ENCODE peak calls at places on chromosomes 3 and 15, in five cellular contexts. B is AG09309; T is activated T-cell treated with anti-CD3 and anti-CD28 coated beads, Interleukin-2, amount 50 U/mL, for 72 hours; H is COR-L47; D is T-helper 17 cell. W is an unnamed sample.

GRCh38 chr3:185306847-185307246 is 53.0 kb upstream of the EHHADH start:
- DNase-seq in H (no peak), T (no peak), B (no peak), D (no peak), W (no peak)

GRCh38 chr15:57667171-57667924 is 39.2 kb upstream of the POLR2M start:
- DNase-seq in B (no peak), H (no peak), D (no peak), T (no peak), W (peak; percentile 38)

GRCh38 chr3:194203482-194204035 is 67.6 kb downstream of the HES1 start:
- DNase-seq in T (peak; percentile 32), B (no peak), D (no peak), H (peak; percentile 40), W (no peak)

GRCh38 chr15:39794970-39795369 is 12.3 kb upstream of the FSIP1 start:
- DNase-seq in B (no peak), T (no peak), D (no peak), H (no peak), W (no peak)

GRCh38 chr3:65144791-65145355 is 457.1 kb upstream of the ADAMTS9 start:
- DNase-seq in B (peak; percentile 14), D (no peak), H (no peak), T (no peak), W (no peak)

GRCh38 chr15:84747423-84748273 is 744 bp upstream of the ZNF592 start:
- DNase-seq in B (no peak), H (peak; percentile 52), T (peak; percentile 77), D (peak; percentile 58), W (no peak)

GRCh38 chr3:435969-436492 is 239.5 kb downstream of the CHL1 start:
- DNase-seq in B (no peak), D (no peak), T (no peak), H (no peak), W (no peak)

GRCh38 chr3:158781859-158782258 is 20.0 kb upstream of the MFSD1 start:
- DNase-seq in H (no peak), T (no peak), D (no peak), B (no peak), W (no peak)

GRCh38 chr3:136171097-136171542 is 25.0 kb downstream of the MSL2 start:
- DNase-seq in B (no peak), D (no peak), T (peak; percentile 13), H (no peak), W (no peak)

GRCh38 chr15:60553163-60553562 is 74.2 kb upstream of the ICE2 start:
- DNase-seq in B (no peak), T (no peak), D (no peak), H (no peak), W (no peak)

GRCh38 chr3:105526349-105527111 is 159.8 kb downstream of the ALCAM start:
- DNase-seq in H (no peak), B (no peak), T (no peak), D (no peak), W (no peak)

GRCh38 chr3:177934001-177934891 is 602.0 kb upstream of the KCNMB2 start:
- DNase-seq in D (no peak), H (no peak), B (peak; percentile 81), T (no peak), W (peak; percentile 84)

GRCh38 chr3:102181202-102181920 is 253.5 kb upstream of the ZPLD1 start:
- DNase-seq in D (no peak), B (peak; percentile 75), H (no peak), T (no peak), W (peak; percentile 63)

GRCh38 chr3:64488938-64489337 is 198.9 kb downstream of the ADAMTS9 start:
- DNase-seq in T (no peak), D (no peak), B (no peak), H (no peak), W (no peak)

GRCh38 chr3:101850327-101851048 is 1.2 kb downstream of the NFKBIZ start:
- DNase-seq in H (no peak), B (peak; percentile 52), D (peak; percentile 36), T (peak; percentile 77), W (no peak)

GRCh38 chr3:194787650-194788049 is 102.0 kb downstream of the FAM43A start:
- DNase-seq in T (no peak), D (no peak), B (no peak), H (no peak), W (no peak)

GRCh38 chr3:132161608-132162007 is 126.8 kb upstream of the CPNE4 start:
- DNase-seq in D (no peak), B (no peak), T (no peak), H (no peak), W (no peak)

GRCh38 chr15:31326729-31327673 is at the start of gene KLF13:
- DNase-seq in B (no peak), D (peak; percentile 58), T (peak; percentile 74), H (peak; percentile 73), W (peak; percentile 32)

GRCh38 chr3:178320481-178321352 is 215.5 kb upstream of the KCNMB2 start:
- DNase-seq in T (no peak), H (peak; percentile 6), B (no peak), D (no peak), W (peak; percentile 8)

GRCh38 chr3:158522737-158523136 is 48.3 kb upstream of the MLF1 start:
- DNase-seq in B (peak; percentile 31), D (no peak), T (no peak), H (no peak), W (no peak)

GRCh38 chr3:111803123-111803593 is 55.9 kb upstream of the PHLDB2 start:
- DNase-seq in D (no peak), T (no peak), H (no peak), B (peak; percentile 99), W (peak; percentile 90)

GRCh38 chr3:154421067-154421466 is 8.9 kb downstream of the GPR149 start:
- DNase-seq in H (no peak), B (no peak), D (no peak), T (no peak), W (no peak)

GRCh38 chr15:36400936-36401585 is 178.4 kb upstream of the CDIN1 start:
- DNase-seq in D (no peak), B (no peak), H (no peak), T (no peak), W (no peak)

GRCh38 chr3:158642474-158643210 is 1.7 kb upstream of the GFM1 start:
- DNase-seq in B (no peak), D (no peak), T (no peak), H (no peak), W (no peak)

GRCh38 chr3:124823648-124824047 is 63.5 kb downstream of the ITGB5 start:
- DNase-seq in H (no peak), T (no peak), B (no peak), D (no peak), W (no peak)

GRCh38 chr15:99909914-99910313 is 176.7 kb upstream of the LYSMD4 start:
- DNase-seq in H (no peak), D (no peak), B (no peak), T (no peak), W (no peak)

GRCh38 chr15:26773485-26773877 is 615 bp upstream of the GABRB3 start:
- DNase-seq in T (no peak), B (no peak), H (peak; percentile 38), D (no peak), W (no peak)

GRCh38 chr3:73453676-73454075 is 171.1 kb downstream of the PDZRN3 start:
- DNase-seq in D (no peak), B (no peak), H (no peak), T (no peak), W (no peak)

GRCh38 chr3:159948423-159949140 is 40.1 kb upstream of the IL12A start:
- DNase-seq in D (no peak), T (no peak), H (no peak), B (no peak), W (no peak)

GRCh38 chr3:156630081-156630772 is 44.2 kb upstream of the TIPARP start:
- DNase-seq in B (no peak), D (no peak), T (no peak), H (no peak), W (no peak)

GRCh38 chr3:116135462-116135861 is 309.8 kb downstream of the LSAMP start:
- DNase-seq in D (no peak), H (no peak), B (no peak), T (no peak), W (no peak)

GRCh38 chr3:165192610-165193192 is 3.5 kb downstream of the SLITRK3 start:
- DNase-seq in D (no peak), H (no peak), B (no peak), T (no peak), W (no peak)

GRCh38 chr3:109685084-109686079 is 348.0 kb upstream of the DPPA4 start:
- DNase-seq in H (no peak), B (peak; percentile 90), D (no peak), T (no peak), W (peak; percentile 93)

GRCh38 chr3:176587089-176587488 is 610.2 kb downstream of the TBL1XR1 start:
- DNase-seq in H (no peak), B (no peak), D (no peak), T (no peak), W (no peak)

W was measured in AG09319.